ENCODE peak calls at places on chromosomes 6 and 20, in four cellular contexts. L, F, Y and Q are unnamed samples.

GRCh38 chr6:68635706-68636513 is 828 bp downstream of the ADGRB3 start:
- DNase-seq in L (no peak), F (peak), Y (no peak), Q (no peak)

GRCh38 chr6:165831812-165832470 is 168.9 kb upstream of the PDE10A start:
- DNase-seq in L (no peak), F (no peak), Y (no peak), Q (no peak)

GRCh38 chr6:95266537-95267258 is 310.6 kb upstream of the MANEA start:
- DNase-seq in L (no peak), F (no peak), Y (no peak), Q (no peak)

GRCh38 chr6:112429226-112429625 is 82.1 kb downstream of the RFPL4B start:
- DNase-seq in L (no peak), F (peak), Y (no peak), Q (no peak)

GRCh38 chr6:145075425-145075824 is 659.9 kb downstream of the EPM2A start:
- DNase-seq in L (no peak), F (no peak), Y (peak), Q (no peak)

GRCh38 chr6:10511477-10511876 is 9.7 kb upstream of the GCNT2 start:
- DNase-seq in L (peak), F (no peak), Y (no peak), Q (no peak)

GRCh38 chr6:31075528-31075927 is 36.8 kb downstream of the C6orf15 start:
- DNase-seq in L (no peak), F (no peak), Y (no peak), Q (no peak)

GRCh38 chr6:119215885-119216590 is 133.5 kb downstream of the MAN1A1 start:
- DNase-seq in L (peak), F (peak), Y (no peak), Q (no peak)

GRCh38 chr20:61976275-61976649 is 89.4 kb downstream of the TAF4 start:
- DNase-seq in L (no peak), F (no peak), Y (no peak), Q (no peak)

GRCh38 chr20:20521736-20522135 is 153.8 kb downstream of the INSM1 start:
- DNase-seq in L (no peak), F (no peak), Y (no peak), Q (no peak)

GRCh38 chr6:1865585-1865984 is 255.9 kb downstream of the FOXC1 start:
- DNase-seq in L (peak), F (no peak), Y (no peak), Q (no peak)

GRCh38 chr6:3001773-3002293 is 2.1 kb downstream of the NQO2 start:
- DNase-seq in L (peak), F (peak), Y (peak), Q (peak)

GRCh38 chr6:128508588-128509296 is 11.7 kb downstream of the PTPRK start:
- DNase-seq in L (peak), F (no peak), Y (peak), Q (peak)

GRCh38 chr20:53613748-53614147 is 20.1 kb upstream of the ZNF217 start:
- DNase-seq in L (no peak), F (no peak), Y (no peak), Q (no peak)

GRCh38 chr6:116364361-116364760 is 6.4 kb upstream of the DSE start:
- DNase-seq in L (no peak), F (no peak), Y (no peak), Q (no peak)

GRCh38 chr20:50152394-50153152 is 950 bp downstream of the PEDS1 start:
- DNase-seq in L (no peak), F (peak), Y (no peak), Q (no peak)

GRCh38 chr6:103113416-103113815 is 1719.9 kb downstream of the GRIK2 start:
- DNase-seq in L (no peak), F (no peak), Y (no peak), Q (no peak)

GRCh38 chr6:31272431-31272830 is 539 bp upstream of the HLA-C start:
- DNase-seq in L (no peak), F (no peak), Y (peak), Q (no peak)

GRCh38 chr6:30889138-30889885 is 5.0 kb downstream of the DDR1 start:
- DNase-seq in L (no peak), F (no peak), Y (no peak), Q (no peak)

GRCh38 chr6:149860834-149861602 is 3.1 kb downstream of the LRP11 start:
- DNase-seq in L (peak), F (no peak), Y (peak), Q (no peak)

GRCh38 chr6:149031545-149032317 is 284.9 kb downstream of the UST start:
- DNase-seq in L (peak), F (no peak), Y (peak), Q (peak)

GRCh38 chr20:58017237-58017969 is 211.1 kb downstream of the ANKRD60 start:
- DNase-seq in L (peak), F (no peak), Y (peak), Q (peak)

GRCh38 chr6:562052-562676 is 94.7 kb downstream of the HUS1B start:
- DNase-seq in L (no peak), F (no peak), Y (no peak), Q (no peak)

GRCh38 chr20:23047001-23047737 is 2.3 kb downstream of the THBD start:
- DNase-seq in L (no peak), F (no peak), Y (no peak), Q (no peak)

GRCh38 chr6:168002812-168003211 is 5.3 kb downstream of the KIF25 start:
- DNase-seq in L (no peak), F (no peak), Y (no peak), Q (no peak)

GRCh38 chr6:122107256-122107655 is 292.2 kb upstream of the HSF2 start:
- DNase-seq in L (no peak), F (no peak), Y (no peak), Q (no peak)

GRCh38 chr20:5715068-5715841 is 34.9 kb upstream of the SHLD1 start:
- DNase-seq in L (no peak), F (no peak), Y (no peak), Q (no peak)

GRCh38 chr6:128327890-128328289 is 192.5 kb downstream of the PTPRK start:
- DNase-seq in L (peak), F (peak), Y (peak), Q (no peak)

GRCh38 chr6:141048451-141048850 is 1084.3 kb upstream of the GJE1 start:
- DNase-seq in L (no peak), F (no peak), Y (no peak), Q (no peak)

GRCh38 chr6:111069722-111070406 is 17.4 kb upstream of the SLC16A10 start:
- DNase-seq in L (no peak), F (no peak), Y (no peak), Q (no peak)

GRCh38 chr6:158002951-158003853 is 21.5 kb downstream of the SYNJ2 start:
- DNase-seq in L (no peak), F (peak), Y (no peak), Q (no peak)

GRCh38 chr6:33958208-33958862 is 154.5 kb upstream of the MLN start:
- DNase-seq in L (peak), F (peak), Y (peak), Q (no peak)

GRCh38 chr6:783966-784365 is 91.0 kb upstream of the EXOC2 start:
- DNase-seq in L (no peak), F (no peak), Y (no peak), Q (no peak)

GRCh38 chr20:63350597-63351379 is 10.4 kb downstream of the CHRNA4 start:
- DNase-seq in L (no peak), F (no peak), Y (no peak), Q (no peak)

GRCh38 chr6:2999005-2999620 is 581 bp upstream of the NQO2 start:
- DNase-seq in L (peak), F (no peak), Y (peak), Q (peak)

GRCh38 chr6:162728177-162728571 is 400 bp downstream of the PACRG start:
- DNase-seq in L (no peak), F (no peak), Y (peak), Q (no peak)
- TF ChIP-seq MYC in L (no peak), F (no peak), Y (no peak), Q (no peak)

DNA sequence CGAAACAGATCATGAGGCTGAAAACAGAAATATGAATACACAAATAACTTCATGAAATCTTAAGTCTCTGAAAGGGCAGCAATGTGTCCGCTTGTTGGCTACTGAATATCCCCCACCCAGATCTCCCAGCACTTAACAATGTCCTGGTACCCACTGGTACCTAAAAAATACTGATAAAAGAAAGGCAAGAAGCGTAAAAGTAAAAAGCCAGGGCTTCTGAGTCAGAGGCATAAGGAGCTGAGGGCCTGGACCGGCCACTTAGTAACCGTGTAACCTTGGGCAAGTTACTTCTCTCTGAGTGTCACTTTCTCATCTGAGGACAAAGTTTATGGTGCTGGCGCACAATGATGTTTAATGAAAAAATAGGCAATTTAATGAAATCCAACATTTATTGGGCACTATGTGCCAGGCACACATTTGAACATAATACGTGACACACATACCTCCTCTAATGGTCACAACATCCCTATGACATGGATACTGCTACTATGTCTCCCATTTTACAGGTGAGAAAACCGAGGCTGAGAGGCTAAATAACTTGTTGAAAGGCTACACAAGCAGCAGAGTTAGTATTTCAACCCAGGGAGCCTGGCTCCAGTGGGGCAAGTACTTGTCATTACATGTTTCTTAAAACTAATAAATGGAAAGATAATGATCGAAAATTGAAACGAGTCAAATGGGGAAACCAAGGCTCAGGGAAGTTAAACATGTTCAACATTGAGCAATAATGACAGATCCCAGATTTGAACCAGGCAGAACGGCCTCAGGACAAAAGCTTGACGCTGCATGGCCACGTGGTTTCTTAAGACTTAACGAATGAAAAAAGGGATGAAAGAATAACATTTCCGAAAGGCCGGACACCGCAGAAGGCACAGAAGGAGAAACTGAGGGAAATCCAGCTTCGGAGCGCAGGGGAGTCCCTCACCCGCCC is 828 bp downstream of the TP53RK start:
- DNase-seq in L (no peak), F (no peak), Y (peak), Q (peak)
- TF ChIP-seq MYC in L (no peak), F (no peak), Y (peak), Q (peak)

DNA sequence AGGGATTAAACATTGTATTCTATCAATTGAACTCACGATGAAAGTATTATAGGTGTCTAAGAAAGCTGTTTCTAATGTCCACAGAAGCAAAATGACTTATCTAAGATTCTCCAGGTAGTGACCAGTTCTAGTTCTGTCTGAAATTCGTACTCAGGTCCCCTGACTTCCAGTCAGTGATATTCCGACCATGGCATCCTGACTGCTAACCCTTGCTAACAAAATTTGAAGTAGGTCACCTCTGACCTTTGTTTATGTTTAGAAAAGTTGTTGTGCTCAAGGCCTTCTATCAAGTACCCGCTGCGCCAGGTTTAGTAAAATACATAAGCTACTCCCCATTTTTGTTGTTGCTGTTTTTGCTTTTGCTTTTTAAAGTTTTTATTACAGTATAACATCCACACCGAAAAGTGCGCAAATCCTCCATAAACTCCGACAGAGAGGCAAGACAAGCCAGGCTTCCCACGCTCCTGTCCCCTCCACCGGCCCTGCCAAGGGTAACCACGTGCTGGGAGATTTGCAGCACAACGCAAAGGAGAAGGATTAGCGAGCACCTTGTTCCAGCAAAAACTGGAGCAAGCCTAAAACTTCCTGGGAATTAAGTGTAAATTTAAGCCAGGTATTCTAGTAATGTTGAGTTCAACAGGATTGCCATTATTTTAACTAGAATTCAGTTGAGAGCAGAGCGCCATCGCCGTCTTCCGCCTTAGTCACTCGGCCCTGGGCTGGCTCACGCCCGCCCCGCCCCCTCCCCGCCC is 17.9 kb upstream of the HMGN4 start:
- DNase-seq in L (peak), F (no peak), Y (no peak), Q (peak)
- TF ChIP-seq MYC in L (peak), F (peak), Y (peak), Q (no peak)

GRCh38 chr20:35368616-35369423 is 43.0 kb downstream of the UQCC1 start:
- DNase-seq in L (no peak), F (no peak), Y (peak), Q (no peak)
- TF ChIP-seq MYC in L (no peak), F (no peak), Y (peak), Q (no peak)

DNA sequence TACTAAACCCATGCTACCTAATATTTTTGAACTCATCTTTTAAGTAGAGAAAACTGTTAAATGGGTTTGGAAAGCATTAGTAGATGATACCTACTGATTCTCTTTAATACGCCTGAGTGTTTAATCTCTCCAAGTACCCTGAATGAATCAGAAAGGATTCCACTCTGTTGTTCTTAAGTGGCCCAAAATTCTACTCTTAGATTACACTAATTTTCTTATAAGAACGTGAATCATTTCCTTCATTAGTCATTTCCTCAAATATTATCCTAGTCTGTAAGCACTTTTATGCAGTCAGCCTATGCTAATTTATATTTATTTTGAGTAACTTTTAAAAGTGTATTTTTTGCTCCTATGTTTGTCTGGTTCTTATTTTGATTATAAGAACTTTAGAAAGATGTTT is 380.0 kb downstream of the BTBD9 start:
- DNase-seq in L (no peak), F (no peak), Y (no peak), Q (no peak)
- TF ChIP-seq MYC in L (no peak), F (no peak), Y (no peak), Q (no peak)

GRCh38 chr6:89731924-89732568 is 87.5 kb downstream of the MDN1 start:
- DNase-seq in L (no peak), F (no peak), Y (no peak), Q (no peak)

GRCh38 chr6:89736887-89737286 is 82.7 kb downstream of the MDN1 start:
- DNase-seq in L (no peak), F (no peak), Y (no peak), Q (no peak)

GRCh38 chr6:89729818-89730217 is 89.8 kb downstream of the MDN1 start:
- DNase-seq in L (no peak), F (no peak), Y (no peak), Q (no peak)

DNA sequence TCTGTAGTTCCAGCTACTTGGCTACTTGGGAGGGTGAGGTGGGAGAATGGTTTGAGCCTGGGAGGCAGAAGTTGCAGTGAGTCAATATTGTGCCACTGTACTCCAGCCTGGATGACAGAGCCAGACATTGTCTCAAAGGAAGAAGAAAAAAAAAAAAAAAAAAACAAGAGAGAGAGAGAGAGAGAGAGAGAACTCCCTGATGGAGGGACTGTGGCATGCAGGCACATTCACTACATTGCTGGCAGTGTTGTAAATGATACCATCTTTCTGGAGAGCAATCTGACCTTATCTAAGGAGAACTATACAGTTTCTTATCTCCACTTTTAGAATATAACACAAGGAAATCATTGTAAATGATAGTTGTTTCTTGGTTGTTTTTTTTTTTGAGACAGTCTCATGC is 85.1 kb downstream of the MDN1 start:
- DNase-seq in L (no peak), F (no peak), Y (no peak), Q (no peak)
- TF ChIP-seq MYC in L (no peak), F (no peak), Y (no peak), Q (no peak)

GRCh38 chr6:52014391-52014790 is 73.0 kb downstream of the PKHD1 start:
- DNase-seq in L (no peak), F (no peak), Y (no peak), Q (no peak)
- TF ChIP-seq MYC in L (no peak), F (no peak), Y (no peak), Q (no peak)

GRCh38 chr6:45838996-45839395 is 176.7 kb downstream of the CLIC5 start:
- DNase-seq in L (no peak), F (no peak), Y (no peak), Q (no peak)
- TF ChIP-seq MYC in L (no peak), F (no peak), Y (no peak), Q (no peak)

DNA sequence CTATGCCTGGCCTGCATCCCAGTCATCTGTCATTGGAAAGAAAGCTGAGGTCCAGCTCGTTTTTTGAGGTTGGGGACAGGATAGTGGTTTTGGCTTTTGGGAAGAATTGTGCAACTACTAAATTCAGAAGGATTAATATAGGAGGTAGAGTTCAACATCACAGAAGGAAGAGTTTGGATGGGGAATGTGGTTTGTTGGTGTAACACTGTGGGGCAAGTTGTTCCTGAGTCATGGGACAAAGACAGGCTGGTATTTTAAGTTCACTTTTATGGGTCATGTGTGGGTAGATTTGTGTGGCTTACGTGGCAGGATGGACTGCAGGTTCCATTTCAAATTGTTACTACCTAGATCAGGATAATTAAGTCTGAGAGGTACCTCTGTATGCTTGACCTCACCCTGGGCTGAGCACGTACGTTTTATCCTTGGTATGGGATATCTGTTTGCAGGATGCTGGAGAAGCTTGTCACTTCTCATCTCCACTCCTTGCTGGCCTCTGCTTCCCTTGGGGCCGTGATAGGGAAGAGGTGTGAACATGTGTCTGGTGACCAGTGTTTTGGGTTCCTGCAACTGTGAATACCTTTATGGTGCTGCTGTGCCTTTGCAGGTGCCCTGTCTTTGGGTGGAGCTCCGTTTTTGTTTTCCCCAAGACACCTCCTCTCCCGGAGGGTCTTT is 177.6 kb downstream of the JARID2 start:
- DNase-seq in L (no peak), F (no peak), Y (no peak), Q (no peak)
- TF ChIP-seq MYC in L (no peak), F (no peak), Y (no peak), Q (no peak)